ENCODE peak calls at places on chromosomes 16 and 17, in seven cellular contexts. P is colonic mucosa; X is stimulated activated CD4-positive, alpha-beta T cell treated with anti-CD3 and anti-CD28 coated beads, TNF-alpha, amount 100 ng/mL, for 1 hour; S is HS-5; K is left kidney; R is GM19239; L is neural progenitor cell. V is an unnamed sample.

GRCh38 chr17:61323696-61324539 is 75.7 kb upstream of the TBX2 start:
- DNase-seq in P (no peak), X (no peak), S (no peak), K (peak), R (no peak), L (no peak), V (no peak)

GRCh38 chr17:61235821-61236197 is 163.8 kb upstream of the TBX2 start:
- DNase-seq in P (no peak), X (no peak), S (no peak), K (peak), R (no peak), L (peak), V (no peak)

GRCh38 chr17:48901241-48901640 is 7.0 kb upstream of the UBE2Z start:
- DNase-seq in P (no peak), X (no peak), S (no peak), K (no peak), R (no peak), L (no peak), V (no peak)

GRCh38 chr16:58421029-58421428 is 28.8 kb downstream of the GINS3 start:
- DNase-seq in P (no peak), X (no peak), S (no peak), K (no peak), R (no peak), L (no peak), V (no peak)

GRCh38 chr16:30031477-30031918 is 427 bp upstream of the TLCD3B start:
- DNase-seq in P (no peak), X (no peak), S (no peak), K (no peak), R (no peak), L (no peak), V (no peak)

GRCh38 chr17:17445925-17446665 is 30.7 kb upstream of the MED9 start:
- DNase-seq in P (peak), X (no peak), S (peak), K (peak), R (no peak), L (no peak), V (peak)

GRCh38 chr17:41392278-41392677 is 5.1 kb downstream of the KRT31 start:
- DNase-seq in P (no peak), X (no peak), S (no peak), K (no peak), R (no peak), L (no peak), V (no peak)

GRCh38 chr17:45942284-45942683 is 47.9 kb downstream of the MAPT start:
- DNase-seq in P (no peak), X (no peak), S (no peak), K (no peak), R (no peak), L (peak), V (no peak)

GRCh38 chr16:65254144-65254543 is 132.3 kb upstream of the CDH11 start:
- DNase-seq in P (no peak), X (no peak), S (no peak), K (no peak), R (no peak), L (no peak), V (no peak)

GRCh38 chr16:61829631-61830030 is 206.6 kb downstream of the CDH8 start:
- DNase-seq in P (no peak), X (no peak), S (no peak), K (no peak), R (no peak), L (peak), V (no peak)

V was measured in ACHN.